ENCODE peak calls at places on chromosomes 4 and X, in four cellular contexts. V, U, N and E are unnamed samples.

GRCh38 chr4:128310266-128310697 is 22.7 kb upstream of the PGRMC2 start:
- DNase-seq in V (no peak), U (no peak), N (no peak), E (no peak)

GRCh38 chr4:88465653-88466192 is 8.8 kb downstream of the HERC5 start:
- DNase-seq in V (no peak), U (no peak), N (no peak), E (no peak)

GRCh38 chrX:24925430-24925829 is 90.3 kb downstream of the ARX start:
- DNase-seq in V (no peak), U (no peak), N (no peak), E (peak)

GRCh38 chr4:7293703-7294102 is 101.4 kb downstream of the SORCS2 start:
- DNase-seq in V (no peak), U (no peak), N (no peak), E (no peak)

GRCh38 chr4:79141530-79141929 is 184.3 kb downstream of the NAA11 start:
- DNase-seq in V (no peak), U (peak), N (no peak), E (peak)

GRCh38 chr4:174699654-174700053 is 129.4 kb downstream of the GLRA3 start:
- DNase-seq in V (no peak), U (no peak), N (no peak), E (no peak)

GRCh38 chr4:173169428-173170209 is 1.0 kb downstream of the GALNT7 start:
- DNase-seq in V (no peak), U (peak), N (no peak), E (peak)

GRCh38 chr4:7236847-7237246 is 44.5 kb downstream of the SORCS2 start:
- DNase-seq in V (no peak), U (no peak), N (no peak), E (no peak)

GRCh38 chrX:11381464-11381863 is 88.3 kb downstream of the AMELX start:
- DNase-seq in V (peak), U (peak), N (peak), E (peak)